ENCODE peak calls at places on chromosomes 5 and 9, in nine cellular contexts. One of them, this sample, is unnamed.
A peak's percentile ranks its signal among the peaks of the same experiment; 100 is the strongest.

GRCh38 chr5:160048131-160048530 is 39.2 kb downstream of the TTC1 start:
- DNase-seq in Kasumi-1: no peak
- DNase-seq in WTC11: no peak
- DNase-seq in Ammon's horn: no peak
- DNase-seq in anterior cingulate cortex: no peak
- DNase-seq in CD4-positive, CD25-positive, alpha-beta regulatory T cell: no peak
- DNase-seq in midbrain: no peak
- DNase-seq in NCI-H1092 treated with DMSO at 0.1 percent for 48 hours: no peak
- DNase-seq in tibial artery: no peak
- DNase-seq in this sample: no peak

GRCh38 chr9:130276121-130276520 is 10.6 kb downstream of the HMCN2 start:
- DNase-seq in Kasumi-1: no peak
- DNase-seq in WTC11: no peak
- DNase-seq in Ammon's horn: no peak
- DNase-seq in anterior cingulate cortex: no peak
- DNase-seq in CD4-positive, CD25-positive, alpha-beta regulatory T cell: no peak
- DNase-seq in midbrain: no peak
- DNase-seq in NCI-H1092 treated with DMSO at 0.1 percent for 48 hours: no peak
- DNase-seq in tibial artery: no peak
- DNase-seq in this sample: no peak

GRCh38 chr5:10699281-10699874 is 61.7 kb downstream of the DAP start:
- DNase-seq in Kasumi-1: no peak
- DNase-seq in WTC11: no peak
- DNase-seq in Ammon's horn: no peak
- DNase-seq in anterior cingulate cortex: no peak
- DNase-seq in CD4-positive, CD25-positive, alpha-beta regulatory T cell: no peak
- DNase-seq in midbrain: no peak
- DNase-seq in NCI-H1092 treated with DMSO at 0.1 percent for 48 hours: no peak
- DNase-seq in tibial artery: no peak
- DNase-seq in this sample: peak; percentile 57

GRCh38 chr9:77575785-77576184 is 72.3 kb downstream of the GNA14 start:
- DNase-seq in Kasumi-1: no peak
- DNase-seq in WTC11: peak; percentile 32
- DNase-seq in Ammon's horn: no peak
- DNase-seq in anterior cingulate cortex: no peak
- DNase-seq in CD4-positive, CD25-positive, alpha-beta regulatory T cell: no peak
- DNase-seq in midbrain: no peak
- DNase-seq in NCI-H1092 treated with DMSO at 0.1 percent for 48 hours: no peak
- DNase-seq in tibial artery: no peak
- DNase-seq in this sample: peak; percentile 25

GRCh38 chr9:68560131-68560844 is 19.6 kb upstream of the TMEM252 start:
- DNase-seq in Kasumi-1: peak; percentile 86
- DNase-seq in WTC11: peak; percentile 83
- DNase-seq in Ammon's horn: no peak
- DNase-seq in anterior cingulate cortex: no peak
- DNase-seq in CD4-positive, CD25-positive, alpha-beta regulatory T cell: peak; percentile 14
- DNase-seq in midbrain: no peak
- DNase-seq in NCI-H1092 treated with DMSO at 0.1 percent for 48 hours: no peak
- DNase-seq in tibial artery: no peak
- DNase-seq in this sample: peak; percentile 74

GRCh38 chr5:35963381-35963843 is 25.0 kb upstream of the CAPSL start:
- DNase-seq in Kasumi-1: no peak
- DNase-seq in WTC11: peak; percentile 61
- DNase-seq in Ammon's horn: no peak
- DNase-seq in anterior cingulate cortex: no peak
- DNase-seq in CD4-positive, CD25-positive, alpha-beta regulatory T cell: no peak
- DNase-seq in midbrain: no peak
- DNase-seq in NCI-H1092 treated with DMSO at 0.1 percent for 48 hours: no peak
- DNase-seq in tibial artery: no peak
- DNase-seq in this sample: peak; percentile 38

GRCh38 chr9:68998812-68999211 is 15.1 kb downstream of the PRKACG start:
- DNase-seq in Kasumi-1: peak; percentile 30
- DNase-seq in WTC11: no peak
- DNase-seq in Ammon's horn: no peak
- DNase-seq in anterior cingulate cortex: no peak
- DNase-seq in CD4-positive, CD25-positive, alpha-beta regulatory T cell: no peak
- DNase-seq in midbrain: no peak
- DNase-seq in NCI-H1092 treated with DMSO at 0.1 percent for 48 hours: no peak
- DNase-seq in tibial artery: no peak
- DNase-seq in this sample: no peak

GRCh38 chr5:53817183-53817582 is 256.7 kb downstream of the NDUFS4 start:
- DNase-seq in Kasumi-1: no peak
- DNase-seq in WTC11: no peak
- DNase-seq in Ammon's horn: no peak
- DNase-seq in anterior cingulate cortex: no peak
- DNase-seq in CD4-positive, CD25-positive, alpha-beta regulatory T cell: no peak
- DNase-seq in midbrain: no peak
- DNase-seq in NCI-H1092 treated with DMSO at 0.1 percent for 48 hours: no peak
- DNase-seq in tibial artery: no peak
- DNase-seq in this sample: no peak

GRCh38 chr9:70390922-70391321 is 23.5 kb downstream of the KLF9 start:
- DNase-seq in Kasumi-1: no peak
- DNase-seq in WTC11: no peak
- DNase-seq in Ammon's horn: no peak
- DNase-seq in anterior cingulate cortex: no peak
- DNase-seq in CD4-positive, CD25-positive, alpha-beta regulatory T cell: no peak
- DNase-seq in midbrain: peak; percentile 23
- DNase-seq in NCI-H1092 treated with DMSO at 0.1 percent for 48 hours: no peak
- DNase-seq in tibial artery: no peak
- DNase-seq in this sample: no peak

GRCh38 chr5:101244621-101245020 is 341.5 kb upstream of the ST8SIA4 start:
- DNase-seq in Kasumi-1: no peak
- DNase-seq in WTC11: no peak
- DNase-seq in Ammon's horn: no peak
- DNase-seq in anterior cingulate cortex: no peak
- DNase-seq in CD4-positive, CD25-positive, alpha-beta regulatory T cell: no peak
- DNase-seq in midbrain: no peak
- DNase-seq in NCI-H1092 treated with DMSO at 0.1 percent for 48 hours: no peak
- DNase-seq in tibial artery: no peak
- DNase-seq in this sample: no peak

GRCh38 chr9:114224247-114224610 is 68.9 kb downstream of the COL27A1 start:
- DNase-seq in Kasumi-1: no peak
- DNase-seq in WTC11: no peak
- DNase-seq in Ammon's horn: no peak
- DNase-seq in anterior cingulate cortex: no peak
- DNase-seq in CD4-positive, CD25-positive, alpha-beta regulatory T cell: no peak
- DNase-seq in midbrain: no peak
- DNase-seq in NCI-H1092 treated with DMSO at 0.1 percent for 48 hours: peak; percentile 5
- DNase-seq in tibial artery: no peak
- DNase-seq in this sample: no peak

This sample was measured in NAMALWA.